ENCODE peak calls at places on chromosomes 4 and X, in four cellular contexts. Q is iPS DF 6.9, L is NCI-H1694, U is HFF-Myc. D is an unnamed sample.

GRCh38 chr4:45423876-45424275 is 697.5 kb upstream of the GNPDA2 start:
- DNase-seq in Q (no peak), L (no peak), U (no peak), D (no peak)

GRCh38 chr4:127641524-127641923 is 8.8 kb downstream of the INTU start:
- DNase-seq in Q (no peak), L (no peak), U (no peak), D (no peak)

GRCh38 chr4:16267639-16268038 is 41.4 kb upstream of the TAPT1 start:
- DNase-seq in Q (no peak), L (no peak), U (no peak), D (no peak)

GRCh38 chr4:15400911-15401671 is 26.7 kb upstream of the C1QTNF7 start:
- DNase-seq in Q (no peak), L (no peak), U (peak), D (no peak)

GRCh38 chr4:121177238-121178137 is 13.4 kb upstream of the TNIP3 start:
- DNase-seq in Q (no peak), L (no peak), U (no peak), D (no peak)

GRCh38 chr4:129453524-129453923 is 357.6 kb downstream of the C4orf33 start:
- DNase-seq in Q (no peak), L (peak), U (no peak), D (no peak)

GRCh38 chrX:148337873-148338272 is 162.5 kb upstream of the AFF2 start:
- DNase-seq in Q (no peak), L (peak), U (no peak), D (no peak)

GRCh38 chr4:52263612-52264011 is 212.5 kb downstream of the SPATA18 start:
- DNase-seq in Q (no peak), L (peak), U (no peak), D (no peak)

GRCh38 chr4:188660796-188661195 is 521.6 kb downstream of the TRIML1 start:
- DNase-seq in Q (no peak), L (no peak), U (no peak), D (no peak)

GRCh38 chr4:32189130-32189529 is 1469.0 kb downstream of the PCDH7 start:
- DNase-seq in Q (no peak), L (no peak), U (no peak), D (no peak)

GRCh38 chr4:54548098-54548620 is 109.6 kb upstream of the KIT start:
- DNase-seq in Q (no peak), L (no peak), U (no peak), D (no peak)

GRCh38 chrX:12997898-12998687 is 23.2 kb downstream of the TMSB4X start:
- DNase-seq in Q (no peak), L (no peak), U (no peak), D (no peak)

GRCh38 chr4:14294611-14295010 is 667.1 kb upstream of the BOD1L1 start:
- DNase-seq in Q (no peak), L (no peak), U (no peak), D (no peak)

GRCh38 chrX:68694429-68695205 is 47.2 kb downstream of the STARD8 start:
- DNase-seq in Q (no peak), L (no peak), U (no peak), D (no peak)

GRCh38 chr4:111945014-111945413 is 200.2 kb upstream of the FAM241A start:
- DNase-seq in Q (no peak), L (no peak), U (no peak), D (no peak)

GRCh38 chrX:120768254-120768653 is 107.4 kb downstream of the CT47B1 start:
- DNase-seq in Q (no peak), L (no peak), U (no peak), D (no peak)

GRCh38 chrX:118207831-118208453 is 91.3 kb upstream of the KLHL13 start:
- DNase-seq in Q (no peak), L (no peak), U (no peak), D (no peak)

GRCh38 chr4:689498-690122 is 659 bp upstream of the SLC49A3 start:
- DNase-seq in Q (no peak), L (no peak), U (no peak), D (no peak)

GRCh38 chrX:24377911-24378468 is 17.6 kb downstream of the SUPT20HL1 start:
- DNase-seq in Q (no peak), L (no peak), U (no peak), D (no peak)

GRCh38 chrX:1491851-1492349 is 39.2 kb upstream of the ASMTL start:
- DNase-seq in Q (peak), L (no peak), U (no peak), D (no peak)

GRCh38 chr4:26907731-26908599 is 47.3 kb downstream of the STIM2 start:
- DNase-seq in Q (no peak), L (no peak), U (no peak), D (no peak)

GRCh38 chr4:13264126-13264525 is 220.0 kb downstream of the RAB28 start:
- DNase-seq in Q (no peak), L (no peak), U (no peak), D (no peak)

GRCh38 chrX:119617511-119618164 is 11.4 kb upstream of the NKRF start:
- DNase-seq in Q (no peak), L (no peak), U (no peak), D (no peak)

GRCh38 chr4:10089346-10089745 is 27.3 kb downstream of the WDR1 start:
- DNase-seq in Q (no peak), L (no peak), U (no peak), D (peak)

D was measured in glomerular endothelial cell.